ENCODE peak calls at places on chromosomes 3 and 15, in eight cellular contexts. One of them, this sample, is unnamed.

GRCh38 chr3:2099779-2100191 is 1.1 kb downstream of the CNTN4 start:
- DNase-seq in GM23338: peak
- DNase-seq in left ventricle myocardium inferior: no peak
- DNase-seq in natural killer cell: no peak
- DNase-seq in NCI-H1417: no peak
- DNase-seq in SW 1271: no peak
- DNase-seq in DND-41: no peak
- DNase-seq in NCI-H1105: no peak
- DNase-seq in this sample: no peak

GRCh38 chr15:73792429-73792828 is 39.3 kb upstream of the INSYN1 start:
- DNase-seq in GM23338: no peak
- DNase-seq in left ventricle myocardium inferior: peak
- DNase-seq in natural killer cell: no peak
- DNase-seq in NCI-H1417: no peak
- DNase-seq in SW 1271: no peak
- DNase-seq in DND-41: no peak
- DNase-seq in NCI-H1105: no peak
- DNase-seq in this sample: no peak

GRCh38 chr3:139202226-139202958 is 141.4 kb upstream of the MRPS22 start:
- DNase-seq in GM23338: peak
- DNase-seq in left ventricle myocardium inferior: no peak
- DNase-seq in natural killer cell: no peak
- DNase-seq in NCI-H1417: no peak
- DNase-seq in SW 1271: peak
- DNase-seq in DND-41: peak
- DNase-seq in NCI-H1105: no peak
- DNase-seq in this sample: no peak

GRCh38 chr15:73926191-73927002 is at the start of gene LOXL1:
- DNase-seq in GM23338: peak
- DNase-seq in left ventricle myocardium inferior: peak
- DNase-seq in natural killer cell: no peak
- DNase-seq in NCI-H1417: peak
- DNase-seq in SW 1271: peak
- DNase-seq in DND-41: no peak
- DNase-seq in NCI-H1105: peak
- DNase-seq in this sample: no peak

GRCh38 chr3:195013962-195014361 is 257.0 kb downstream of the XXYLT1 start:
- DNase-seq in GM23338: no peak
- DNase-seq in left ventricle myocardium inferior: no peak
- DNase-seq in natural killer cell: no peak
- DNase-seq in NCI-H1417: no peak
- DNase-seq in SW 1271: no peak
- DNase-seq in DND-41: no peak
- DNase-seq in NCI-H1105: no peak
- DNase-seq in this sample: no peak

GRCh38 chr3:150216041-150216811 is 191.9 kb upstream of the TSC22D2 start:
- DNase-seq in GM23338: no peak
- DNase-seq in left ventricle myocardium inferior: peak
- DNase-seq in natural killer cell: no peak
- DNase-seq in NCI-H1417: peak
- DNase-seq in SW 1271: no peak
- DNase-seq in DND-41: no peak
- DNase-seq in NCI-H1105: peak
- DNase-seq in this sample: no peak

GRCh38 chr15:57015360-57015759 is 96.9 kb downstream of the TCF12 start:
- DNase-seq in GM23338: no peak
- DNase-seq in left ventricle myocardium inferior: no peak
- DNase-seq in natural killer cell: no peak
- DNase-seq in NCI-H1417: no peak
- DNase-seq in SW 1271: no peak
- DNase-seq in DND-41: no peak
- DNase-seq in NCI-H1105: no peak
- DNase-seq in this sample: no peak

GRCh38 chr15:37695719-37696118 is 238.7 kb upstream of the TMCO5A start:
- DNase-seq in GM23338: no peak
- DNase-seq in left ventricle myocardium inferior: no peak
- DNase-seq in natural killer cell: no peak
- DNase-seq in NCI-H1417: no peak
- DNase-seq in SW 1271: no peak
- DNase-seq in DND-41: no peak
- DNase-seq in NCI-H1105: no peak
- DNase-seq in this sample: no peak

GRCh38 chr15:44719293-44719999 is 8.1 kb downstream of the B2M start:
- DNase-seq in GM23338: peak
- DNase-seq in left ventricle myocardium inferior: no peak
- DNase-seq in natural killer cell: no peak
- DNase-seq in NCI-H1417: no peak
- DNase-seq in SW 1271: no peak
- DNase-seq in DND-41: peak
- DNase-seq in NCI-H1105: no peak
- DNase-seq in this sample: no peak

GRCh38 chr15:85785887-85786777 is 8.6 kb downstream of the KLHL25 start:
- DNase-seq in GM23338: no peak
- DNase-seq in left ventricle myocardium inferior: no peak
- DNase-seq in natural killer cell: no peak
- DNase-seq in NCI-H1417: peak
- DNase-seq in SW 1271: peak
- DNase-seq in DND-41: no peak
- DNase-seq in NCI-H1105: peak
- DNase-seq in this sample: no peak

GRCh38 chr3:150733936-150734794 is 28.8 kb downstream of the SIAH2 start:
- DNase-seq in GM23338: no peak
- DNase-seq in left ventricle myocardium inferior: no peak
- DNase-seq in natural killer cell: no peak
- DNase-seq in NCI-H1417: no peak
- DNase-seq in SW 1271: no peak
- DNase-seq in DND-41: no peak
- DNase-seq in NCI-H1105: no peak
- DNase-seq in this sample: no peak

GRCh38 chr15:62338497-62338896 is 173.4 kb upstream of the C2CD4B start:
- DNase-seq in GM23338: no peak
- DNase-seq in left ventricle myocardium inferior: no peak
- DNase-seq in natural killer cell: no peak
- DNase-seq in NCI-H1417: no peak
- DNase-seq in SW 1271: no peak
- DNase-seq in DND-41: no peak
- DNase-seq in NCI-H1105: no peak
- DNase-seq in this sample: no peak

GRCh38 chr15:83209333-83209732 is 1.7 kb upstream of the HDGFL3 start:
- DNase-seq in GM23338: peak
- DNase-seq in left ventricle myocardium inferior: no peak
- DNase-seq in natural killer cell: no peak
- DNase-seq in NCI-H1417: no peak
- DNase-seq in SW 1271: no peak
- DNase-seq in DND-41: no peak
- DNase-seq in NCI-H1105: no peak
- DNase-seq in this sample: no peak

GRCh38 chr3:15495461-15496340 is 25.8 kb downstream of the COLQ start:
- DNase-seq in GM23338: no peak
- DNase-seq in left ventricle myocardium inferior: no peak
- DNase-seq in natural killer cell: no peak
- DNase-seq in NCI-H1417: peak
- DNase-seq in SW 1271: no peak
- DNase-seq in DND-41: no peak
- DNase-seq in NCI-H1105: no peak
- DNase-seq in this sample: no peak

GRCh38 chr15:45550436-45550835 is 27.9 kb upstream of the SLC30A4 start:
- DNase-seq in GM23338: no peak
- DNase-seq in left ventricle myocardium inferior: no peak
- DNase-seq in natural killer cell: no peak
- DNase-seq in NCI-H1417: no peak
- DNase-seq in SW 1271: peak
- DNase-seq in DND-41: no peak
- DNase-seq in NCI-H1105: no peak
- DNase-seq in this sample: no peak

GRCh38 chr15:78102741-78103140 is 10.4 kb downstream of the SH2D7 start:
- DNase-seq in GM23338: no peak
- DNase-seq in left ventricle myocardium inferior: no peak
- DNase-seq in natural killer cell: no peak
- DNase-seq in NCI-H1417: no peak
- DNase-seq in SW 1271: no peak
- DNase-seq in DND-41: no peak
- DNase-seq in NCI-H1105: no peak
- DNase-seq in this sample: no peak

GRCh38 chr3:147975165-147975564 is 566.0 kb downstream of the ZIC1 start:
- DNase-seq in GM23338: no peak
- DNase-seq in left ventricle myocardium inferior: no peak
- DNase-seq in natural killer cell: no peak
- DNase-seq in NCI-H1417: no peak
- DNase-seq in SW 1271: no peak
- DNase-seq in DND-41: no peak
- DNase-seq in NCI-H1105: no peak
- DNase-seq in this sample: no peak

GRCh38 chr15:65621638-65622037 is at the start of gene SLC24A1:
- DNase-seq in GM23338: no peak
- DNase-seq in left ventricle myocardium inferior: no peak
- DNase-seq in natural killer cell: no peak
- DNase-seq in NCI-H1417: no peak
- DNase-seq in SW 1271: no peak
- DNase-seq in DND-41: no peak
- DNase-seq in NCI-H1105: no peak
- DNase-seq in this sample: no peak

GRCh38 chr3:149371001-149371722 is 6.3 kb downstream of the TM4SF1 start:
- DNase-seq in GM23338: peak
- DNase-seq in left ventricle myocardium inferior: no peak
- DNase-seq in natural killer cell: no peak
- DNase-seq in NCI-H1417: no peak
- DNase-seq in SW 1271: peak
- DNase-seq in DND-41: no peak
- DNase-seq in NCI-H1105: no peak
- DNase-seq in this sample: no peak

GRCh38 chr15:100330629-100331215 is 11.1 kb downstream of the ADAMTS17 start:
- DNase-seq in GM23338: no peak
- DNase-seq in left ventricle myocardium inferior: no peak
- DNase-seq in natural killer cell: no peak
- DNase-seq in NCI-H1417: no peak
- DNase-seq in SW 1271: no peak
- DNase-seq in DND-41: peak
- DNase-seq in NCI-H1105: no peak
- DNase-seq in this sample: no peak

GRCh38 chr3:38634133-38634532 is 15.4 kb downstream of the SCN5A start:
- DNase-seq in GM23338: no peak
- DNase-seq in left ventricle myocardium inferior: no peak
- DNase-seq in natural killer cell: no peak
- DNase-seq in NCI-H1417: no peak
- DNase-seq in SW 1271: peak
- DNase-seq in DND-41: peak
- DNase-seq in NCI-H1105: no peak
- DNase-seq in this sample: no peak

This sample was measured in glomerular endothelial cell.